ENCODE peak calls at places on chromosomes 4 and X, in five cellular contexts. E is T follicular helper cell; M is stimulated activated naive CD8-positive, alpha-beta T cell treated with anti-CD3 and anti-CD28 coated beads, Interleukin-15, Interleukin-2, amounts not matched to agents 100 U/mL and 50 U/mL, for 24 hours; D is epithelial cell of prostate; C is amniotic epithelial cell. A is an unnamed sample.

GRCh38 chr4:40980318-40980883 is 230.6 kb downstream of the NSUN7 start:
- DNase-seq in M (no peak), C (peak), D (no peak), E (no peak), A (no peak)

GRCh38 chr4:155025762-155026457 is 182.5 kb upstream of the NPY2R start:
- DNase-seq in M (peak), E (no peak), D (no peak), C (no peak), A (no peak)

GRCh38 chrX:48025561-48025960 is 18.8 kb downstream of the SPACA5 start:
- DNase-seq in D (no peak), M (peak), E (peak), C (peak), A (peak)

GRCh38 chrX:16695079-16695676 is 17.3 kb downstream of the CTPS2 start:
- DNase-seq in M (peak), D (no peak), C (peak), E (peak), A (peak)

GRCh38 chrX:131201986-131202385 is 87.1 kb downstream of the IGSF1 start:
- DNase-seq in D (no peak), C (no peak), M (no peak), E (no peak), A (no peak)

GRCh38 chr4:5460106-5460801 is 248.1 kb downstream of the EVC2 start:
- DNase-seq in E (peak), M (peak), D (no peak), C (peak), A (no peak)

GRCh38 chrX:148517191-148517590 is 16.8 kb downstream of the AFF2 start:
- DNase-seq in D (no peak), C (peak), E (no peak), M (no peak), A (no peak)

GRCh38 chrX:53587795-53588194 is 98.7 kb downstream of the HUWE1 start:
- DNase-seq in E (no peak), C (peak), D (no peak), M (no peak), A (no peak)

GRCh38 chrX:45009371-45010000 is 136.5 kb downstream of the KDM6A start:
- DNase-seq in D (no peak), C (peak), M (no peak), E (no peak), A (no peak)

GRCh38 chr4:72094054-72094780 is 62.4 kb downstream of the NPFFR2 start:
- DNase-seq in E (no peak), C (no peak), M (no peak), D (no peak), A (no peak)

GRCh38 chr4:20816287-20816686 is 116.0 kb downstream of the PACRGL start:
- DNase-seq in E (no peak), M (no peak), D (no peak), C (no peak), A (no peak)

GRCh38 chrX:16745659-16746058 is 26.2 kb downstream of the SYAP1 start:
- DNase-seq in D (no peak), M (no peak), E (no peak), C (no peak), A (no peak)

GRCh38 chr4:151223465-151223864 is 53.5 kb upstream of the PRSS48 start:
- DNase-seq in D (no peak), C (no peak), E (no peak), M (no peak), A (no peak)

GRCh38 chr4:141435446-141436225 is 200.7 kb upstream of the IL15 start:
- DNase-seq in C (peak), E (no peak), D (no peak), M (no peak), A (no peak)

GRCh38 chr4:15043226-15043625 is 40.9 kb downstream of the CPEB2 start:
- DNase-seq in M (no peak), E (no peak), C (no peak), D (no peak), A (no peak)

GRCh38 chrX:39764441-39764914 is 333.3 kb downstream of the BCOR start:
- DNase-seq in M (no peak), E (no peak), D (no peak), C (peak), A (no peak)

GRCh38 chr4:38162240-38162784 is 202.1 kb downstream of the PTTG2 start:
- DNase-seq in M (no peak), C (peak), D (no peak), E (no peak), A (no peak)

GRCh38 chr4:2402053-2402452 is 16.4 kb downstream of the ZFYVE28 start:
- DNase-seq in D (no peak), M (no peak), E (no peak), C (no peak), A (no peak)

GRCh38 chr4:134345249-134345648 is 143.7 kb upstream of the PABPC4L start:
- DNase-seq in D (no peak), C (peak), E (no peak), M (no peak), A (no peak)

GRCh38 chrX:124606724-124607123 is 260.4 kb downstream of the SH2D1A start:
- DNase-seq in M (no peak), C (no peak), D (no peak), E (no peak), A (no peak)

GRCh38 chrX:66760648-66761047 is 121.8 kb upstream of the EDA2R start:
- DNase-seq in E (no peak), D (no peak), M (no peak), C (no peak), A (no peak)

GRCh38 chr4:144732584-144733130 is 86.7 kb downstream of the HHIP start:
- DNase-seq in M (no peak), D (no peak), E (no peak), C (peak), A (no peak)

GRCh38 chr4:153023692-153024394 is 87.7 kb downstream of the FHDC1 start:
- DNase-seq in C (no peak), E (no peak), D (peak), M (no peak), A (no peak)

GRCh38 chr4:38371391-38371851 is 292.6 kb upstream of the KLF3 start:
- DNase-seq in C (peak), M (no peak), D (no peak), E (no peak), A (no peak)

GRCh38 chrX:8971116-8971515 is 62.8 kb downstream of the FAM9B start:
- DNase-seq in C (peak), M (no peak), D (no peak), E (no peak), A (peak)

GRCh38 chr4:41882622-41883347 is 52.4 kb upstream of the TMEM33 start:
- DNase-seq in C (peak), E (peak), M (peak), D (no peak), A (peak)

GRCh38 chr4:139641218-139641617 is 24.4 kb upstream of the MGST2 start:
- DNase-seq in E (no peak), C (peak), D (no peak), M (no peak), A (no peak)

GRCh38 chr4:6417516-6417915 is 54.9 kb downstream of the PPP2R2C start:
- DNase-seq in C (no peak), E (no peak), D (no peak), M (no peak), A (no peak)

GRCh38 chr4:44447563-44448504 is 775 bp downstream of the KCTD8 start:
- DNase-seq in M (peak), C (peak), D (no peak), E (no peak), A (no peak)

GRCh38 chr4:153731239-153731638 is 28.6 kb downstream of the RNF175 start:
- DNase-seq in C (peak), D (peak), M (no peak), E (no peak), A (no peak)

GRCh38 chr4:150366487-150366999 is 215.4 kb upstream of the MAB21L2 start:
- DNase-seq in E (no peak), C (no peak), D (no peak), M (no peak), A (no peak)

GRCh38 chrX:148661035-148661434 is 160.6 kb downstream of the AFF2 start:
- DNase-seq in C (peak), D (no peak), M (no peak), E (no peak), A (no peak)

GRCh38 chr4:60923075-60923474 is 277.1 kb upstream of the ADGRL3 start:
- DNase-seq in M (no peak), C (no peak), D (no peak), E (no peak), A (no peak)

GRCh38 chr4:140300271-140300970 is 73.0 kb upstream of the SCOC start:
- DNase-seq in E (no peak), M (peak), D (peak), C (peak), A (no peak)